ENCODE peak calls at places on chromosomes 16 and 17, in five cellular contexts. One of them, this sample, is unnamed.

GRCh38 chr17:42535400-42536047 is 517 bp upstream of the NAGLU start:
- DNase-seq in neural progenitor cell: no peak
- DNase-seq in AG04450: no peak
- DNase-seq in pancreas: no peak
- DNase-seq in Calu3: no peak
- DNase-seq in this sample: no peak

GRCh38 chr17:56305017-56305416 is 151.7 kb downstream of the ANKFN1 start:
- DNase-seq in AG04450: no peak
- DNase-seq in Calu3: no peak
- DNase-seq in pancreas: no peak
- DNase-seq in neural progenitor cell: no peak
- DNase-seq in this sample: no peak

GRCh38 chr16:84274515-84274914 is 20.2 kb upstream of the WFDC1 start:
- DNase-seq in neural progenitor cell: no peak
- DNase-seq in pancreas: no peak
- DNase-seq in AG04450: no peak
- DNase-seq in Calu3: no peak
- DNase-seq in this sample: no peak

GRCh38 chr16:88936008-88936912 is 40.7 kb downstream of the CBFA2T3 start:
- DNase-seq in pancreas: peak; percentile 69
- DNase-seq in neural progenitor cell: no peak
- DNase-seq in AG04450: no peak
- DNase-seq in Calu3: peak; percentile 70
- DNase-seq in this sample: no peak

GRCh38 chr17:37187262-37187661 is 188.5 kb upstream of the C17orf78 start:
- DNase-seq in Calu3: no peak
- DNase-seq in AG04450: no peak
- DNase-seq in pancreas: no peak
- DNase-seq in neural progenitor cell: no peak
- DNase-seq in this sample: no peak

GRCh38 chr16:3879258-3879886 is 1.1 kb downstream of the CREBBP start:
- DNase-seq in Calu3: peak; percentile 26
- DNase-seq in pancreas: peak; percentile 89
- DNase-seq in AG04450: no peak
- DNase-seq in neural progenitor cell: peak; percentile 54
- DNase-seq in this sample: no peak

GRCh38 chr17:83062818-83063671 is 16.4 kb upstream of the METRNL start:
- DNase-seq in pancreas: no peak
- DNase-seq in Calu3: no peak
- DNase-seq in AG04450: no peak
- DNase-seq in neural progenitor cell: no peak
- DNase-seq in this sample: no peak

GRCh38 chr17:48715496-48716399 is 6.6 kb downstream of the PRAC1 start:
- DNase-seq in neural progenitor cell: no peak
- DNase-seq in Calu3: no peak
- DNase-seq in pancreas: no peak
- DNase-seq in AG04450: no peak
- DNase-seq in this sample: no peak

GRCh38 chr17:27746881-27747280 is 53.4 kb downstream of the NOS2 start:
- DNase-seq in AG04450: no peak
- DNase-seq in pancreas: no peak
- DNase-seq in Calu3: no peak
- DNase-seq in neural progenitor cell: no peak
- DNase-seq in this sample: peak; percentile 67

GRCh38 chr17:19955099-19955498 is 22.5 kb downstream of the AKAP10 start:
- DNase-seq in pancreas: no peak
- DNase-seq in AG04450: no peak
- DNase-seq in Calu3: no peak
- DNase-seq in neural progenitor cell: no peak
- DNase-seq in this sample: no peak

GRCh38 chr16:72847187-72848044 is 200.5 kb downstream of the ZFHX3 start:
- DNase-seq in neural progenitor cell: peak; percentile 66
- DNase-seq in Calu3: peak; percentile 60
- DNase-seq in AG04450: no peak
- DNase-seq in pancreas: no peak
- DNase-seq in this sample: no peak

GRCh38 chr17:66549731-66550207 is 247.4 kb downstream of the PRKCA start:
- DNase-seq in AG04450: peak; percentile 74
- DNase-seq in pancreas: no peak
- DNase-seq in Calu3: no peak
- DNase-seq in neural progenitor cell: no peak
- DNase-seq in this sample: no peak

GRCh38 chr16:46830417-46830901 is 521 bp downstream of the C16orf87 start:
- DNase-seq in Calu3: no peak
- DNase-seq in neural progenitor cell: peak; percentile 74
- DNase-seq in AG04450: no peak
- DNase-seq in pancreas: no peak
- DNase-seq in this sample: peak; percentile 87

GRCh38 chr16:52569296-52569695 is 22.4 kb upstream of the TOX3 start:
- DNase-seq in AG04450: no peak
- DNase-seq in neural progenitor cell: no peak
- DNase-seq in Calu3: no peak
- DNase-seq in pancreas: no peak
- DNase-seq in this sample: no peak

GRCh38 chr17:68424188-68424587 is 33.1 kb downstream of the WIPI1 start:
- DNase-seq in Calu3: no peak
- DNase-seq in neural progenitor cell: peak; percentile 41
- DNase-seq in AG04450: no peak
- DNase-seq in pancreas: no peak
- DNase-seq in this sample: peak; percentile 76

GRCh38 chr16:71712501-71712900 is 12.0 kb downstream of the PHLPP2 start:
- DNase-seq in pancreas: no peak
- DNase-seq in neural progenitor cell: no peak
- DNase-seq in Calu3: no peak
- DNase-seq in AG04450: no peak
- DNase-seq in this sample: no peak

GRCh38 chr17:80110927-80111701 is 9.7 kb downstream of the GAA start:
- DNase-seq in AG04450: no peak
- DNase-seq in pancreas: peak; percentile 58
- DNase-seq in neural progenitor cell: no peak
- DNase-seq in Calu3: no peak
- DNase-seq in this sample: no peak

GRCh38 chr17:50201226-50201854 is at the start of gene COL1A1:
- DNase-seq in pancreas: peak; percentile 76
- DNase-seq in AG04450: no peak
- DNase-seq in Calu3: no peak
- DNase-seq in neural progenitor cell: peak; percentile 38
- DNase-seq in this sample: peak; percentile 97

GRCh38 chr16:55713103-55713502 is 57.3 kb downstream of the SLC6A2 start:
- DNase-seq in AG04450: no peak
- DNase-seq in neural progenitor cell: no peak
- DNase-seq in pancreas: no peak
- DNase-seq in Calu3: no peak
- DNase-seq in this sample: peak; percentile 27

GRCh38 chr16:11225677-11226549 is 30.1 kb downstream of the SOCS1 start:
- DNase-seq in pancreas: no peak
- DNase-seq in neural progenitor cell: no peak
- DNase-seq in AG04450: no peak
- DNase-seq in Calu3: no peak
- DNase-seq in this sample: no peak

GRCh38 chr17:63972796-63973195 is at the start of gene SCN4A:
- DNase-seq in Calu3: no peak
- DNase-seq in pancreas: no peak
- DNase-seq in neural progenitor cell: no peak
- DNase-seq in AG04450: no peak
- DNase-seq in this sample: no peak

GRCh38 chr17:63974594-63975192 is 2.0 kb upstream of the SCN4A start:
- DNase-seq in Calu3: no peak
- DNase-seq in pancreas: no peak
- DNase-seq in AG04450: no peak
- DNase-seq in neural progenitor cell: no peak
- DNase-seq in this sample: no peak

GRCh38 chr17:63973247-63973646 is 529 bp upstream of the SCN4A start:
- DNase-seq in neural progenitor cell: no peak
- DNase-seq in AG04450: no peak
- DNase-seq in pancreas: no peak
- DNase-seq in Calu3: no peak
- DNase-seq in this sample: no peak

GRCh38 chr17:63975541-63976092 is 2.9 kb upstream of the SCN4A start:
- DNase-seq in neural progenitor cell: no peak
- DNase-seq in AG04450: no peak
- DNase-seq in Calu3: no peak
- DNase-seq in pancreas: no peak
- DNase-seq in this sample: no peak

DNA sequence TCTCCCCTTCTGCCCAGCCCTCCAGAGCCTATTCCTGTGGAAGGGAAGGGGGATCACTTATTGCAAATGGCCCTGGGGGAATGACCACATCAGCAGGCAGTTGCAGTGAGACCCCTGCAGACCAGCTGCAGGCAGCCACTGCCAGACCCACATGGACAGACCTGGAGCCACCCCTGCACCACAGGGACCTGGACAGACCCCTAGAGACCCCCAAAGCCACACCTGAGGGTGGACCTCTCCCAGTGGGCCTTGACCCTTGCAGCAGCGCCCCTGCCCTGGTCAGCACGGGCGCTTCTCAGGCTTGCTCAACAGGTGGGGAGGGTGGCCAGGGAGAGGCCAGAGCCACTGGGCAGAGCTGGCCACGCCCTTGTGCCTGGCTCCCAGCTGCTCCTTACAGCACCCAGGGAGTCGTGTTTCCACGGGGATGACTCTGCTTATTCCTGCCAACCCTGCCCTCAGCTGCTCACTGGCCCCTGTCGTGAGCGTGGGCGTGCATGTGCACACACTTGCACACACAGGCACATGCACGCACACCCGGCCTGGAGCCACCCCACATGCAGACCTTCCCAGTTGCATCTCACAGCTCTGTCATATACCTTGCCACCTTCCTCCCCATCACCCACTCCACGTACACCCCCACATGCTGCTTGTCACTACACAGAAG is 1.3 kb upstream of the SCN4A start:
- DNase-seq in pancreas: no peak
- DNase-seq in AG04450: no peak
- DNase-seq in Calu3: peak; percentile 35
- DNase-seq in neural progenitor cell: no peak
- DNase-seq in this sample: no peak
- TF ChIP-seq CTCF in pancreas: no peak
- TF ChIP-seq CTCF in AG04450: no peak
- TF ChIP-seq CTCF in Calu3: no peak
- TF ChIP-seq CTCF in neural progenitor cell: no peak
- TF ChIP-seq CTCF in this sample: no peak

DNA sequence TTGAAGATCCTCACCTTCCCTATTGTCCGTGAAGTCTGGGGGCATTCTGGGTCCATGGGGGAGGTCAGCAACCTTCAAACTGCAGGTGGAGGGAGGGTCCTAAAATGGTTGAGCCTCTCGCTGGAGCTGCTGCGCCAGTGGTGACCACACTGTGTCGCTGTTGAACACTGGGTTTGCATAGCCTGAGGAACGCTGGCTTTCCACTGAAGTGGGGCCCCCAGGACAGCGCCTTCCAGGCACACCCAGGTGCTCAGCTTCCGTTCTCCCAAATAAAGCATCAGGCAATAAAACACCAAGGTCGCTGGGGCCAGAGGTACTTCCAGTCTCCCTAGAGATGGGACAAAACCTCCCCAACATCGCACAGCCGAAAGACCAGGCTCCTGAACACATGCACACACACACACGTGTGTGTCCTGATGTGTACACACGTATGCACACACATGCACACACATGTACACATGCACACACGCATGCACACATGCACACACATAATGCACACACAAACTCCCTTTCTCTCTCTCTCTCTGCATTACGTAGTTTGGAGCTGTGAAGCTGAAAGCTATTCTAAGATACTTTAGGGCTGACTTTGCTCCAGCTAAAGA is 120.6 kb downstream of the IRF8 start:
- DNase-seq in Calu3: no peak
- DNase-seq in neural progenitor cell: peak; percentile 60
- DNase-seq in pancreas: no peak
- DNase-seq in AG04450: no peak
- DNase-seq in this sample: no peak
- TF ChIP-seq CTCF in Calu3: peak; percentile 43
- TF ChIP-seq CTCF in neural progenitor cell: peak; percentile 75
- TF ChIP-seq CTCF in pancreas: no peak
- TF ChIP-seq CTCF in AG04450: peak; percentile 45
- TF ChIP-seq CTCF in this sample: no peak

DNA sequence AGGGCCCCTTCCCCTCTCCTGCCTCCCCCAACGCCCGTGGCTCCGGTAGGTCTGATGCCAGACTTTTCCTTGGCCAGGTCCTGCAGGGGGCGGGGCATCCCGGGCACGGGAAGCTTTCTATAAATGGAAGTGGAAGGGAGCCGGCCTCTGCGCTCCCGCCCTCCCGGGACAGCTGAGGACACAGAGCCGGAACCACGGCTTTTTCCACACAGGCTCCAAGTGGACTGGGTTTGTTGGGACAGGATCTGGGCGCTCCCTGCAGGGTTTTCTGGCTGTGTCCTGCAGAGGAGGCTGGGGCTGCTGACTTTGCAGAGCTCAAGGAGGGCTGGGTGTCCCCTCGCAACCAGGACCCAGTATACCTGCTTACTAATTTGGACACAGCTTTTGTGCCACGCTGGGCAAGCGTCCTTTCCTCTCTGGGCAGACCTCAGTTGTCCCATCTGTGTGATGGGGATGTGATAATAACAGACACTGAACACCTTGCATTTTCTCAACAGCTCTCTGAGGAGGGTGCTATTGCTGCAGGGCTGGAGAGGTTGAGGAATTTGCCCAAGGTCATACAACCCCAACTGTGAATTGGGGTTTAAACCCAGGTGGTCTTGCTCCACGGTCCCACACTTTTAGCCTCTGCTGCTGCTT is 1.8 kb downstream of the TNS4 start:
- DNase-seq in pancreas: peak; percentile 93
- DNase-seq in neural progenitor cell: peak; percentile 77
- DNase-seq in Calu3: peak; percentile 100
- DNase-seq in AG04450: no peak
- DNase-seq in this sample: no peak
- TF ChIP-seq CTCF in pancreas: no peak
- TF ChIP-seq CTCF in neural progenitor cell: no peak
- TF ChIP-seq CTCF in Calu3: no peak
- TF ChIP-seq CTCF in AG04450: no peak
- TF ChIP-seq CTCF in this sample: peak; percentile 21

GRCh38 chr17:35557353-35557752 is 3.3 kb downstream of the SLFN14 start:
- DNase-seq in pancreas: no peak
- DNase-seq in neural progenitor cell: no peak
- DNase-seq in Calu3: no peak
- DNase-seq in AG04450: no peak
- DNase-seq in this sample: no peak

GRCh38 chr17:35553310-35553709 is 7.3 kb downstream of the SLFN14 start:
- DNase-seq in Calu3: no peak
- DNase-seq in pancreas: no peak
- DNase-seq in neural progenitor cell: no peak
- DNase-seq in AG04450: no peak
- DNase-seq in this sample: no peak

GRCh38 chr17:35559495-35559894 is 1.1 kb downstream of the SLFN14 start:
- DNase-seq in pancreas: no peak
- DNase-seq in neural progenitor cell: no peak
- DNase-seq in AG04450: no peak
- DNase-seq in Calu3: no peak
- DNase-seq in this sample: no peak

GRCh38 chr17:35554668-35555067 is 6.0 kb downstream of the SLFN14 start:
- DNase-seq in AG04450: no peak
- DNase-seq in neural progenitor cell: no peak
- DNase-seq in pancreas: no peak
- DNase-seq in Calu3: no peak
- DNase-seq in this sample: no peak

DNA sequence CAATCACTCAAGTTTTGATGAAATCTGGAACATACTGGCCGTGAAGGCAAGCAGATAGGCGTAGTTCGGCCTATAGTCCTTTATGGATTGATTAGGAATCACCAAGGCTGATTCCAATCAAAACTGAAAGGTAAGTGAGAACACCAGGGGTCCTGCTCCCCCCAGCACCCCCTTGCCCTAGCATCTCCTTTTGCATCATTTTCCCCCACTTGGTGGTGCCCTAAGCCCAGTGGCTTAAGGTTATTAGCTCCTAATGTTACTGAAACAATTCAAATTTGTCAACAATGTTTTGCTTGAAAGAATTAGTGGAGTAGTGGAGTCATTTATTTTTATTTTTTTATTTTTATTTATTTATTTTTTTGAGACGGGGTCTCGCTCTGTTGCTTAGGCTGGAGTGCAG is 4.9 kb downstream of the SLFN14 start:
- DNase-seq in pancreas: no peak
- DNase-seq in neural progenitor cell: no peak
- DNase-seq in AG04450: no peak
- DNase-seq in Calu3: no peak
- DNase-seq in this sample: no peak
- TF ChIP-seq CTCF in pancreas: no peak
- TF ChIP-seq CTCF in neural progenitor cell: peak; percentile 13
- TF ChIP-seq CTCF in AG04450: peak; percentile 27
- TF ChIP-seq CTCF in Calu3: no peak
- TF ChIP-seq CTCF in this sample: peak; percentile 21